ENCODE peak calls at places on chromosomes 3 and 15, in six cellular contexts. One of them, this sample, is unnamed.

GRCh38 chr3:128922804-128923459 is 43.5 kb downstream of the ACAD9 start:
- DNase-seq in upper lobe of right lung: peak
- DNase-seq in tibial nerve: no peak
- DNase-seq in endodermal cell: no peak
- DNase-seq in heart left ventricle: no peak
- DNase-seq in thoracic aorta: no peak
- DNase-seq in this sample: no peak

GRCh38 chr3:45055411-45056143 is 29.5 kb downstream of the CLEC3B start:
- DNase-seq in upper lobe of right lung: no peak
- DNase-seq in tibial nerve: peak
- DNase-seq in endodermal cell: peak
- DNase-seq in heart left ventricle: no peak
- DNase-seq in thoracic aorta: no peak
- DNase-seq in this sample: no peak

GRCh38 chr15:76252249-76252648 is 59.0 kb downstream of the ETFA start:
- DNase-seq in upper lobe of right lung: no peak
- DNase-seq in tibial nerve: no peak
- DNase-seq in endodermal cell: peak
- DNase-seq in heart left ventricle: no peak
- DNase-seq in thoracic aorta: no peak
- DNase-seq in this sample: no peak

GRCh38 chr3:46846624-46847542 is 16.4 kb downstream of the MYL3 start:
- DNase-seq in upper lobe of right lung: peak
- DNase-seq in tibial nerve: no peak
- DNase-seq in endodermal cell: peak
- DNase-seq in heart left ventricle: peak
- DNase-seq in thoracic aorta: no peak
- DNase-seq in this sample: no peak

GRCh38 chr15:76912430-76912829 is 7.3 kb upstream of the SCAPER start:
- DNase-seq in upper lobe of right lung: no peak
- DNase-seq in tibial nerve: no peak
- DNase-seq in endodermal cell: no peak
- DNase-seq in heart left ventricle: no peak
- DNase-seq in thoracic aorta: no peak
- DNase-seq in this sample: no peak

GRCh38 chr3:115623414-115623868 is at the start of gene GAP43:
- DNase-seq in upper lobe of right lung: peak
- DNase-seq in tibial nerve: peak
- DNase-seq in endodermal cell: peak
- DNase-seq in heart left ventricle: peak
- DNase-seq in thoracic aorta: no peak
- DNase-seq in this sample: no peak

GRCh38 chr3:52820741-52821140 is 9.7 kb downstream of the ITIH4 start:
- DNase-seq in upper lobe of right lung: no peak
- DNase-seq in tibial nerve: no peak
- DNase-seq in endodermal cell: peak
- DNase-seq in heart left ventricle: no peak
- DNase-seq in thoracic aorta: no peak
- DNase-seq in this sample: peak

GRCh38 chr15:83784975-83785374 is 131.1 kb downstream of the ADAMTSL3 start:
- DNase-seq in upper lobe of right lung: no peak
- DNase-seq in tibial nerve: no peak
- DNase-seq in endodermal cell: no peak
- DNase-seq in heart left ventricle: no peak
- DNase-seq in thoracic aorta: no peak
- DNase-seq in this sample: no peak

GRCh38 chr3:36969085-36969484 is 23.8 kb downstream of the EPM2AIP1 start:
- DNase-seq in upper lobe of right lung: no peak
- DNase-seq in tibial nerve: no peak
- DNase-seq in endodermal cell: no peak
- DNase-seq in heart left ventricle: no peak
- DNase-seq in thoracic aorta: no peak
- DNase-seq in this sample: no peak

GRCh38 chr3:108468577-108468976 is 41.8 kb downstream of the MYH15 start:
- DNase-seq in upper lobe of right lung: no peak
- DNase-seq in tibial nerve: no peak
- DNase-seq in endodermal cell: no peak
- DNase-seq in heart left ventricle: no peak
- DNase-seq in thoracic aorta: no peak
- DNase-seq in this sample: no peak

GRCh38 chr3:182989566-182989965 is 9.2 kb upstream of the DCUN1D1 start:
- DNase-seq in upper lobe of right lung: no peak
- DNase-seq in tibial nerve: no peak
- DNase-seq in endodermal cell: peak
- DNase-seq in heart left ventricle: no peak
- DNase-seq in thoracic aorta: no peak
- DNase-seq in this sample: no peak

GRCh38 chr3:120039642-120040610 is 54.3 kb downstream of the GSK3B start:
- DNase-seq in upper lobe of right lung: no peak
- DNase-seq in tibial nerve: no peak
- DNase-seq in endodermal cell: peak
- DNase-seq in heart left ventricle: no peak
- DNase-seq in thoracic aorta: no peak
- DNase-seq in this sample: no peak

GRCh38 chr3:129577356-129577755 is 29.1 kb downstream of the PLXND1 start:
- DNase-seq in upper lobe of right lung: no peak
- DNase-seq in tibial nerve: peak
- DNase-seq in endodermal cell: no peak
- DNase-seq in heart left ventricle: peak
- DNase-seq in thoracic aorta: no peak
- DNase-seq in this sample: no peak

GRCh38 chr15:65791335-65792129 is 561 bp downstream of the DENND4A start:
- DNase-seq in upper lobe of right lung: peak
- DNase-seq in tibial nerve: peak
- DNase-seq in endodermal cell: no peak
- DNase-seq in heart left ventricle: peak
- DNase-seq in thoracic aorta: peak
- DNase-seq in this sample: peak

GRCh38 chr3:188861847-188862740 is 309.7 kb upstream of the TPRG1 start:
- DNase-seq in upper lobe of right lung: no peak
- DNase-seq in tibial nerve: no peak
- DNase-seq in endodermal cell: no peak
- DNase-seq in heart left ventricle: no peak
- DNase-seq in thoracic aorta: no peak
- DNase-seq in this sample: no peak

GRCh38 chr15:95839367-95839782 is 491.1 kb upstream of the NR2F2 start:
- DNase-seq in upper lobe of right lung: no peak
- DNase-seq in tibial nerve: no peak
- DNase-seq in endodermal cell: no peak
- DNase-seq in heart left ventricle: no peak
- DNase-seq in thoracic aorta: no peak
- DNase-seq in this sample: peak

GRCh38 chr3:107268461-107268860 is 108.8 kb upstream of the CCDC54 start:
- DNase-seq in upper lobe of right lung: no peak
- DNase-seq in tibial nerve: no peak
- DNase-seq in endodermal cell: no peak
- DNase-seq in heart left ventricle: no peak
- DNase-seq in thoracic aorta: no peak
- DNase-seq in this sample: no peak

GRCh38 chr3:107269081-107269480 is 108.2 kb upstream of the CCDC54 start:
- DNase-seq in upper lobe of right lung: no peak
- DNase-seq in tibial nerve: no peak
- DNase-seq in endodermal cell: peak
- DNase-seq in heart left ventricle: no peak
- DNase-seq in thoracic aorta: no peak
- DNase-seq in this sample: no peak

GRCh38 chr3:107272471-107272870 is 104.8 kb upstream of the CCDC54 start:
- DNase-seq in upper lobe of right lung: no peak
- DNase-seq in tibial nerve: no peak
- DNase-seq in endodermal cell: no peak
- DNase-seq in heart left ventricle: no peak
- DNase-seq in thoracic aorta: no peak
- DNase-seq in this sample: no peak

GRCh38 chr3:107271787-107272387 is 105.4 kb upstream of the CCDC54 start:
- DNase-seq in upper lobe of right lung: no peak
- DNase-seq in tibial nerve: no peak
- DNase-seq in endodermal cell: no peak
- DNase-seq in heart left ventricle: no peak
- DNase-seq in thoracic aorta: no peak
- DNase-seq in this sample: peak

DNA sequence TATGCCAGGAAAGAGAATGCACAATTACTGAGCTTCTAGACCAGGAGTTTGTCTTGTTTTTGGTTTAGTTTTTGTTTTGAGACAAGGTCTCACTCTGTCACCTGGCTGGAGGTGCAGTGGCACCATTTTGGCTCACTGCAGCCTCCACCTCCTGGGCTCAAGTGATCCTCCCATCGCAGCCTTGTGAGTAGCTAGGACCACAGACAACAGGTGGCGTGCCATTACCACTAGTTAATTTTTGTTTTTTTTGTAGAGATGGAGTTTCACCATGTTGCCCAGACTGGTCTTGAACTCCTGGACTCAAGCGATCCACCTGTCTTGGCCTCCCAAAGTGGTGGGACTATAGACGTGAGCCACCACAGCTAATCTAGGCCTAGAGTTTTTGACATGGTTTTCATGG is 104.4 kb upstream of the CCDC54 start:
- DNase-seq in upper lobe of right lung: no peak
- DNase-seq in tibial nerve: no peak
- DNase-seq in endodermal cell: no peak
- DNase-seq in heart left ventricle: no peak
- DNase-seq in thoracic aorta: no peak
- DNase-seq in this sample: no peak
- TF ChIP-seq CTCF in upper lobe of right lung: no peak
- TF ChIP-seq CTCF in tibial nerve: no peak
- TF ChIP-seq CTCF in endodermal cell: no peak
- TF ChIP-seq CTCF in heart left ventricle: no peak
- TF ChIP-seq CTCF in thoracic aorta: no peak
- TF ChIP-seq CTCF in this sample: no peak

GRCh38 chr3:157132341-157132740 is 27.6 kb downstream of the CCNL1 start:
- DNase-seq in upper lobe of right lung: no peak
- DNase-seq in tibial nerve: no peak
- DNase-seq in endodermal cell: no peak
- DNase-seq in heart left ventricle: no peak
- DNase-seq in thoracic aorta: no peak
- DNase-seq in this sample: no peak

GRCh38 chr3:157131861-157132260 is 28.1 kb downstream of the CCNL1 start:
- DNase-seq in upper lobe of right lung: no peak
- DNase-seq in tibial nerve: no peak
- DNase-seq in endodermal cell: no peak
- DNase-seq in heart left ventricle: no peak
- DNase-seq in thoracic aorta: no peak
- DNase-seq in this sample: no peak

GRCh38 chr3:157130138-157130880 is 29.6 kb downstream of the CCNL1 start:
- DNase-seq in upper lobe of right lung: peak
- DNase-seq in tibial nerve: peak
- DNase-seq in endodermal cell: peak
- DNase-seq in heart left ventricle: peak
- DNase-seq in thoracic aorta: no peak
- DNase-seq in this sample: peak

GRCh38 chr3:157129782-157130137 is 30.2 kb downstream of the CCNL1 start:
- DNase-seq in upper lobe of right lung: no peak
- DNase-seq in tibial nerve: no peak
- DNase-seq in endodermal cell: peak
- DNase-seq in heart left ventricle: no peak
- DNase-seq in thoracic aorta: no peak
- DNase-seq in this sample: no peak

GRCh38 chr3:157130881-157131251 is 29.1 kb downstream of the CCNL1 start:
- DNase-seq in upper lobe of right lung: no peak
- DNase-seq in tibial nerve: no peak
- DNase-seq in endodermal cell: peak
- DNase-seq in heart left ventricle: no peak
- DNase-seq in thoracic aorta: no peak
- DNase-seq in this sample: no peak
- TF ChIP-seq CTCF in upper lobe of right lung: no peak
- TF ChIP-seq CTCF in tibial nerve: no peak
- TF ChIP-seq CTCF in endodermal cell: peak
- TF ChIP-seq CTCF in heart left ventricle: no peak
- TF ChIP-seq CTCF in thoracic aorta: no peak
- TF ChIP-seq CTCF in this sample: no peak

GRCh38 chr3:69091389-69092029 is 6.8 kb downstream of the ARL6IP5 start:
- DNase-seq in upper lobe of right lung: no peak
- DNase-seq in tibial nerve: no peak
- DNase-seq in endodermal cell: no peak
- DNase-seq in heart left ventricle: no peak
- DNase-seq in thoracic aorta: no peak
- DNase-seq in this sample: no peak

GRCh38 chr3:69095636-69096035 is 10.9 kb downstream of the ARL6IP5 start:
- DNase-seq in upper lobe of right lung: no peak
- DNase-seq in tibial nerve: no peak
- DNase-seq in endodermal cell: no peak
- DNase-seq in heart left ventricle: no peak
- DNase-seq in thoracic aorta: no peak
- DNase-seq in this sample: no peak

GRCh38 chr3:69094467-69095205 is 9.9 kb downstream of the ARL6IP5 start:
- DNase-seq in upper lobe of right lung: no peak
- DNase-seq in tibial nerve: no peak
- DNase-seq in endodermal cell: no peak
- DNase-seq in heart left ventricle: no peak
- DNase-seq in thoracic aorta: no peak
- DNase-seq in this sample: no peak

GRCh38 chr3:69090021-69090420 is 5.3 kb downstream of the ARL6IP5 start:
- DNase-seq in upper lobe of right lung: no peak
- DNase-seq in tibial nerve: no peak
- DNase-seq in endodermal cell: no peak
- DNase-seq in heart left ventricle: no peak
- DNase-seq in thoracic aorta: no peak
- DNase-seq in this sample: no peak

DNA sequence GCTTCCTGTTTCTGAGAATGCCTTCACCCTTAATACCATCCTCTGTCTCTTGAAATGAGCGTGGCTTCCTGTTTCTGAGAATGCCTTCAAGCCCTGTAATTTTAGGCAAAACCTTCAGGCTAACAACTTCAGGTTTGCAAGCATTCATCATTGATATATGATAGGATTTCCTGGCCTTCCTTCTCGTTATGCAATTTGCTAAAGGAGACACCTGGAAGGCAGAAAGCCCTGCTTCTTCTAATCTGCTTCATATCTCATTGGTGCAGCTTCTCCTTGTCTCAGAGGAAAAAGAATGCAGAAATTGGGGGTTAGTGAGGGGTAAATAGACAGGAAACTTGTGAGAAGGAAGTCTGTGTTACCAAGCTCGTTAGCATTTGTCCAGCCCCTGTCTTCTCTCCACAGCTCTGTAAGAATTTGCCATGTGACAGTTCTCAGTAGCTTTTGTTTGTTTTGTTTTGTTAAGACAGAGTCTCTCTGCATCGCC is 7.3 kb downstream of the ARL6IP5 start:
- DNase-seq in upper lobe of right lung: no peak
- DNase-seq in tibial nerve: no peak
- DNase-seq in endodermal cell: no peak
- DNase-seq in heart left ventricle: no peak
- DNase-seq in thoracic aorta: no peak
- DNase-seq in this sample: no peak
- TF ChIP-seq CTCF in upper lobe of right lung: no peak
- TF ChIP-seq CTCF in tibial nerve: no peak
- TF ChIP-seq CTCF in endodermal cell: no peak
- TF ChIP-seq CTCF in heart left ventricle: no peak
- TF ChIP-seq CTCF in thoracic aorta: no peak
- TF ChIP-seq CTCF in this sample: no peak

DNA sequence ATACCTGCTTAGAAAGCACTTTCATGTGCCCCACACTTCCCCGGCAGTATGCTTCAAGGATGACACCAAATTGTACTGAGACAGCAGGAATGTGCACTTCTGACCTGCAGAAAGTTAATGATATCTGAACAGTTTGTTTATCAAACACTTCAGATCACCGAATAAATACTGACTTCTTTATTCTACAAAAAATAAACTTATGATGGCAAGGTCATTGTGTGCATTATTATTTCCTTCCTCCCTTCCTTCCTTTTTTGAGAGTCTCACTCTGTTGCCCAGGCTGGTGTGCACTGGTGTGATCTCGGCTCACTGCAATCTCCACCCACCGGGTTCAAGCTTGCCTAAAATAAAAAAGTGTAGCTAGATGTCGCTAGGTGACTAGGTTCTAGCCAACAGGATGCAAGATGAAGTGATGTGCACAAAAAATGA is 80.3 kb downstream of the FAIM start:
- DNase-seq in upper lobe of right lung: no peak
- DNase-seq in tibial nerve: no peak
- DNase-seq in endodermal cell: no peak
- DNase-seq in heart left ventricle: no peak
- DNase-seq in thoracic aorta: no peak
- DNase-seq in this sample: no peak
- TF ChIP-seq CTCF in upper lobe of right lung: no peak
- TF ChIP-seq CTCF in tibial nerve: no peak
- TF ChIP-seq CTCF in endodermal cell: no peak
- TF ChIP-seq CTCF in heart left ventricle: no peak
- TF ChIP-seq CTCF in thoracic aorta: no peak
- TF ChIP-seq CTCF in this sample: peak